ENCODE peak calls at places on chromosomes 7 and 10, in four cellular contexts. C, E, I and Z are unnamed samples.
A peak's percentile ranks its signal among the peaks of the same experiment; 100 is the strongest.

GRCh38 chr10:112517381-112517976 is 70.5 kb downstream of the VTI1A start:
- DNase-seq in C (peak; percentile 28), E (no peak), I (no peak), Z (no peak)

GRCh38 chr10:50551894-50552293 is 71.9 kb downstream of the SGMS1 start:
- DNase-seq in C (no peak), E (no peak), I (no peak), Z (no peak)

GRCh38 chr10:119759832-119760231 is 34.0 kb downstream of the INPP5F start:
- DNase-seq in I (peak; percentile 62), C (no peak), E (peak; percentile 67), Z (no peak)

GRCh38 chr7:71900556-71900955 is 511.6 kb downstream of the CALN1 start:
- DNase-seq in I (no peak), E (no peak), C (no peak), Z (no peak)

GRCh38 chr7:30159698-30160143 is 24.9 kb downstream of the MTURN start:
- DNase-seq in E (peak; percentile 28), C (peak; percentile 38), I (peak; percentile 7), Z (no peak)

GRCh38 chr10:635088-635861 is 54.2 kb downstream of the DIP2C start:
- DNase-seq in E (no peak), I (no peak), C (no peak), Z (no peak)

GRCh38 chr7:140082770-140083169 is 20.0 kb upstream of the PARP12 start:
- DNase-seq in I (no peak), E (no peak), C (no peak), Z (no peak)

GRCh38 chr7:100745184-100745583 is 11.8 kb downstream of the ZAN start:
- DNase-seq in E (no peak), I (peak; percentile 9), C (no peak), Z (no peak)

GRCh38 chr7:127361736-127362135 is 30.8 kb downstream of the ZNF800 start:
- DNase-seq in I (no peak), E (no peak), C (no peak), Z (no peak)

GRCh38 chr10:50325449-50326188 is 74.3 kb upstream of the ASAH2 start:
- DNase-seq in E (no peak), I (peak; percentile 94), C (peak; percentile 81), Z (no peak)

GRCh38 chr10:77832243-77832642 is 94.3 kb downstream of the DLG5 start:
- DNase-seq in C (no peak), I (no peak), E (no peak), Z (no peak)

GRCh38 chr10:6140141-6140841 is 51.5 kb downstream of the RBM17 start:
- DNase-seq in E (no peak), C (no peak), I (no peak), Z (no peak)

GRCh38 chr10:119762035-119762434 is 36.2 kb downstream of the INPP5F start:
- DNase-seq in C (no peak), E (no peak), I (no peak), Z (no peak)

GRCh38 chr10:75910032-75910431 is 478.6 kb downstream of the LRMDA start:
- DNase-seq in C (peak; percentile 14), E (no peak), I (peak; percentile 6), Z (no peak)

GRCh38 chr10:21516270-21517131 is 9.0 kb downstream of the SKIDA1 start:
- DNase-seq in C (peak; percentile 41), E (no peak), I (no peak), Z (no peak)

GRCh38 chr7:106346678-106347217 is 62.0 kb upstream of the NAMPT start:
- DNase-seq in I (peak; percentile 88), E (no peak), C (peak; percentile 85), Z (no peak)

GRCh38 chr7:55546826-55547225 is 25.5 kb downstream of the VOPP1 start:
- DNase-seq in C (peak; percentile 90), E (peak; percentile 58), I (peak; percentile 72), Z (no peak)

GRCh38 chr7:14389052-14389988 is 399.9 kb upstream of the ETV1 start:
- DNase-seq in I (no peak), C (no peak), E (peak; percentile 100), Z (no peak)

GRCh38 chr7:116953727-116954442 is 584 bp downstream of the ST7 start:
- DNase-seq in C (peak; percentile 74), E (peak; percentile 92), I (peak; percentile 79), Z (no peak)

GRCh38 chr10:75294518-75294865 is 58.7 kb upstream of the COMTD1 start:
- DNase-seq in I (no peak), E (no peak), C (no peak), Z (no peak)

GRCh38 chr10:15370741-15371701 is at the start of gene FAM171A1:
- DNase-seq in E (peak; percentile 5), C (peak; percentile 53), I (no peak), Z (no peak)

GRCh38 chr7:117872565-117873055 is 631 bp downstream of the CTTNBP2 start:
- DNase-seq in C (no peak), I (peak; percentile 2), E (peak; percentile 90), Z (no peak)

GRCh38 chr7:100942038-100942774 is 7.1 kb upstream of the MUC3A start:
- DNase-seq in E (no peak), I (no peak), C (no peak), Z (no peak)

GRCh38 chr7:158406817-158407216 is 180.8 kb downstream of the PTPRN2 start:
- DNase-seq in E (no peak), C (no peak), I (no peak), Z (no peak)

GRCh38 chr7:23700058-23700457 is 10.0 kb upstream of the STK31 start:
- DNase-seq in E (peak; percentile 6), C (no peak), I (no peak), Z (no peak)

GRCh38 chr7:24717694-24718320 is 39.5 kb downstream of the GSDME start:
- DNase-seq in C (no peak), I (no peak), E (no peak), Z (no peak)

GRCh38 chr7:55140221-55140980 is 121.6 kb downstream of the EGFR start:
- DNase-seq in E (peak; percentile 82), I (peak; percentile 63), C (peak; percentile 54), Z (no peak)

GRCh38 chr7:98203261-98203963 is 7.8 kb upstream of the BHLHA15 start:
- DNase-seq in E (no peak), C (no peak), I (no peak), Z (no peak)

GRCh38 chr10:21498416-21498815 is 27.1 kb downstream of the SKIDA1 start:
- DNase-seq in E (no peak), C (no peak), I (no peak), Z (no peak)